ENCODE peak calls at places on chromosomes 1 and 21, in ten cellular contexts. Z is endothelial cell of umbilical vein, C is mammary epithelial cell, I is PC-3, H is GM23248, O is K562, R is HCT116, B is IMR-90, T is fibroblast of lung, Y is colonic mucosa. U is an unnamed sample. For H3K4me1, the result is how much of the 10 kb centered on the place peaks cover.

GRCh38 chr1:75632350-75632949 is 21.5 kb upstream of the SLC44A5 start:
- DNase-seq in Y (no peak), C (peak), T (peak), O (peak), B (peak), Z (peak), H (peak), I (peak), R (peak), U (peak)

GRCh38 chr1:229563241-229563640 is 4.7 kb upstream of the ABCB10 start:
- DNase-seq in Y (no peak), I (no peak), B (no peak), H (no peak), O (no peak), R (no peak), Z (no peak), T (no peak), C (no peak), U (no peak)

GRCh38 chr21:7952648-7953047 is 2568.7 kb upstream of the TPTE start:
- DNase-seq in I (no peak), C (no peak), T (no peak), R (no peak), O (no peak), B (no peak), Z (no peak), Y (no peak), H (no peak), U (no peak)

GRCh38 chr1:174912243-174912642 is 87.5 kb upstream of the CACYBP start:
- DNase-seq in I (no peak), R (no peak), O (no peak), T (no peak), H (no peak), B (no peak), Z (peak), C (no peak), Y (no peak), U (no peak)

GRCh38 chr1:12595839-12596821 is 21.9 kb downstream of the DHRS3 start:
- DNase-seq in O (no peak), T (peak), H (peak), R (no peak), C (peak), B (peak), Y (peak), Z (peak), I (peak), U (peak)

GRCh38 chr1:233547726-233548125 is 66.2 kb upstream of the KCNK1 start:
- DNase-seq in T (no peak), I (no peak), H (no peak), C (no peak), Z (no peak), O (no peak), B (no peak), R (no peak), Y (no peak), U (no peak)

GRCh38 chr1:213326666-213327317 is 275.8 kb downstream of the RPS6KC1 start:
- DNase-seq in Y (no peak), C (peak), I (no peak), R (no peak), H (peak), B (peak), T (peak), O (no peak), Z (no peak), U (peak)

GRCh38 chr1:30358510-30358909 is 364.9 kb downstream of the MATN1 start:
- DNase-seq in C (no peak), I (no peak), R (no peak), T (no peak), Z (no peak), O (no peak), B (no peak), H (no peak), Y (no peak), U (no peak)

GRCh38 chr1:46315669-46316403 is 12.3 kb downstream of the UQCRH start:
- DNase-seq in C (peak), Y (no peak), H (peak), B (peak), T (peak), I (peak), O (no peak), Z (no peak), R (no peak), U (peak)

GRCh38 chr1:109369167-109369746 is 28.5 kb downstream of the SORT1 start:
- DNase-seq in B (peak), I (no peak), Y (no peak), H (peak), O (no peak), R (no peak), C (no peak), Z (no peak), T (no peak), U (peak)

GRCh38 chr1:228445867-228446584 is 29.4 kb upstream of the TRIM17 start:
- DNase-seq in R (no peak), Z (peak), T (peak), Y (no peak), H (peak), I (no peak), O (no peak), C (no peak), B (peak), U (peak)

GRCh38 chr1:66505671-66506392 is 28.1 kb upstream of the SGIP1 start:
- DNase-seq in R (no peak), I (no peak), C (no peak), T (peak), Z (peak), H (peak), Y (no peak), O (no peak), B (peak), U (peak)

GRCh38 chr1:51316764-51317120 is 13.6 kb downstream of the TTC39A start:
- DNase-seq in T (no peak), C (no peak), I (no peak), H (no peak), B (no peak), Y (no peak), R (no peak), Z (no peak), O (no peak), U (no peak)

GRCh38 chr1:18953656-18954259 is 2.7 kb downstream of the IFFO2 start:
- DNase-seq in H (no peak), C (peak), O (no peak), Z (no peak), T (no peak), Y (no peak), R (no peak), B (no peak), I (no peak), U (no peak)

GRCh38 chr1:99644302-99645004 is 1.5 kb upstream of the PALMD start:
- DNase-seq in I (no peak), B (no peak), T (no peak), O (no peak), H (peak), Z (peak), R (no peak), C (peak), Y (no peak), U (no peak)

GRCh38 chr21:44761011-44761729 is 40.5 kb downstream of the UBE2G2 start:
- DNase-seq in T (no peak), I (peak), R (no peak), H (no peak), Z (no peak), B (no peak), Y (peak), C (no peak), O (peak), U (no peak)

GRCh38 chr1:76764638-76765572 is 102.4 kb upstream of the ST6GALNAC5 start:
- DNase-seq in T (peak), I (no peak), B (no peak), H (peak), Z (peak), R (no peak), Y (no peak), O (no peak), C (no peak), U (no peak)

GRCh38 chr1:152983743-152984142 is at the start of gene SPRR1A:
- DNase-seq in H (no peak), C (peak), R (no peak), Z (no peak), O (no peak), Y (no peak), T (no peak), B (no peak), I (peak), U (no peak)

GRCh38 chr1:162373072-162373427 is 3.6 kb downstream of the SPATA46 start:
- DNase-seq in O (no peak), C (no peak), T (no peak), R (no peak), I (no peak), B (no peak), Z (no peak), Y (no peak), H (no peak), U (no peak)

GRCh38 chr1:17795836-17796645 is 40.9 kb downstream of the ACTL8 start:
- DNase-seq in R (no peak), T (no peak), I (no peak), C (no peak), Y (no peak), H (no peak), O (no peak), B (no peak), Z (no peak), U (no peak)

GRCh38 chr1:204321665-204322064 is 38.1 kb downstream of the PLEKHA6 start:
- DNase-seq in O (no peak), Z (no peak), T (peak), C (peak), I (peak), B (peak), H (peak), R (no peak), Y (no peak), U (peak)

GRCh38 chr1:94949681-94950661 is 23.1 kb upstream of the CNN3 start:
- DNase-seq in T (no peak), I (peak), H (peak), Y (peak), C (no peak), Z (peak), O (no peak), R (no peak), B (peak), U (no peak)

GRCh38 chr1:8284167-8284566 is 33.7 kb upstream of the SLC45A1 start:
- DNase-seq in T (peak), Y (no peak), H (peak), Z (no peak), R (no peak), I (peak), B (peak), C (peak), O (no peak), U (peak)

GRCh38 chr1:24909388-24909898 is 20.6 kb downstream of the RUNX3 start:
- DNase-seq in O (peak), Y (peak), B (peak), H (peak), Z (peak), R (no peak), I (peak), C (no peak), T (peak), U (peak)

GRCh38 chr1:114079596-114080190 is 74.0 kb downstream of the SYT6 start:
- DNase-seq in I (peak), Z (no peak), Y (no peak), H (no peak), O (no peak), R (no peak), C (no peak), B (no peak), T (no peak), U (no peak)

GRCh38 chr21:15514073-15514946 is 215.5 kb upstream of the USP25 start:
- DNase-seq in O (no peak), C (no peak), R (no peak), Z (no peak), B (no peak), I (no peak), H (no peak), Y (peak), T (no peak), U (no peak)

GRCh38 chr1:43354936-43355335 is 3.8 kb upstream of the CDC20 start:
- DNase-seq in T (no peak), O (no peak), I (peak), R (no peak), Z (no peak), Y (no peak), C (no peak), H (peak), B (peak), U (no peak)

GRCh38 chr1:161198877-161199431 is at the start of gene ADAMTS4:
- DNase-seq in Z (peak), R (no peak), T (peak), Y (peak), I (no peak), O (peak), C (no peak), H (peak), B (peak), U (peak)

GRCh38 chr1:155006601-155007101 is 4.0 kb downstream of the ZBTB7B start:
- DNase-seq in Y (no peak), H (peak), Z (no peak), T (peak), I (no peak), C (no peak), R (no peak), O (no peak), B (no peak), U (peak)

GRCh38 chr1:181251001-181251712 is 162.7 kb downstream of the IER5 start:
- DNase-seq in R (peak), I (peak), C (peak), Y (no peak), O (no peak), H (peak), T (peak), B (peak), Z (peak), U (peak)

GRCh38 chr1:201617157-201617556 is 78.2 kb downstream of the NAV1 start:
- DNase-seq in R (no peak), H (no peak), C (no peak), Z (no peak), B (no peak), I (no peak), O (no peak), Y (no peak), T (no peak), U (no peak)

GRCh38 chr1:37262439-37263170 is 211.8 kb upstream of the ZC3H12A start:
- DNase-seq in Z (no peak), O (no peak), T (no peak), Y (no peak), I (no peak), H (no peak), C (no peak), R (no peak), B (no peak), U (no peak)
- H3K4me1 ChIP-seq in Z (under half), O (under half), T (under half), Y (under half), I (under half), H (under half), C (under half), R (under half), B (under half), U (under half)

GRCh38 chr1:23634518-23634839 is 57.1 kb upstream of the RPL11 start:
- DNase-seq in Z (no peak), O (no peak), C (no peak), R (no peak), Y (no peak), I (no peak), T (no peak), B (no peak), H (no peak), U (no peak)
- H3K9ac ChIP-seq in Z (no peak), O (no peak), C (no peak), R (no peak), Y (peak), I (no peak), T (no peak), B (peak), H (peak), U (peak)

DNA sequence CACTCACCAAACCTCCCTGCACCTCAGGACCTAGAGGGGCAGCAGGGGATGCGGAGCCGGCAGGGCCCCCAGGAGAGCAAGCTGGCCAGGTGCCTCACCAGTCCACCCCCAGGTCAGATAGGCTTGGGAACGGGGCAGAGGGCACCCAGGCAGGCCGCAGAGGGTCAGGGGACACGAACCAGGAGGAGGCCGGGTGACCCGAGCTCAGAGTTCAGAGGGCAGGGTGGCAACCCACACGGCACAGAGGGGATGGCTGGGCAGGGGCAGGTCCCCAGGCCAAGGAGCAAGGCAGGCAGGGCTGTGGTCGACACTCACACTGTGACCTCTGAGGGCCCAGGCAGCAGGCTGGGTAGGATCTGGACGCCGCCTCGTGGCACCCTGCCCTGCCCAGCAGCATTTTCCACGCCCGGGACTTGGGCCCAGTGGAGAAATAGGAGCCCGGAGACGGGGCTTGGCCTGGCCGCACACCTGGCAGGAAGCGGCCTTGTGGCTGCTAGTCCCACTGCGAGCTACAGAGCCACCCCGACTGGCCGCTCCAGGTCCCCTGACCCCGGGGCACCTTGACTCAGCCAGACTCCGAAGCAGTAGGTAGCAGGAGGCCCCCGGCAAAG is 5.3 kb downstream of the DVL1 start:
- DNase-seq in O (no peak), Z (no peak), I (peak), B (no peak), H (no peak), T (no peak), C (no peak), Y (no peak), R (no peak), U (no peak)
- H3K4me3 ChIP-seq in O (no peak), Z (no peak), I (peak), B (no peak), H (no peak), T (no peak), C (peak), Y (no peak), R (peak), U (no peak)

DNA sequence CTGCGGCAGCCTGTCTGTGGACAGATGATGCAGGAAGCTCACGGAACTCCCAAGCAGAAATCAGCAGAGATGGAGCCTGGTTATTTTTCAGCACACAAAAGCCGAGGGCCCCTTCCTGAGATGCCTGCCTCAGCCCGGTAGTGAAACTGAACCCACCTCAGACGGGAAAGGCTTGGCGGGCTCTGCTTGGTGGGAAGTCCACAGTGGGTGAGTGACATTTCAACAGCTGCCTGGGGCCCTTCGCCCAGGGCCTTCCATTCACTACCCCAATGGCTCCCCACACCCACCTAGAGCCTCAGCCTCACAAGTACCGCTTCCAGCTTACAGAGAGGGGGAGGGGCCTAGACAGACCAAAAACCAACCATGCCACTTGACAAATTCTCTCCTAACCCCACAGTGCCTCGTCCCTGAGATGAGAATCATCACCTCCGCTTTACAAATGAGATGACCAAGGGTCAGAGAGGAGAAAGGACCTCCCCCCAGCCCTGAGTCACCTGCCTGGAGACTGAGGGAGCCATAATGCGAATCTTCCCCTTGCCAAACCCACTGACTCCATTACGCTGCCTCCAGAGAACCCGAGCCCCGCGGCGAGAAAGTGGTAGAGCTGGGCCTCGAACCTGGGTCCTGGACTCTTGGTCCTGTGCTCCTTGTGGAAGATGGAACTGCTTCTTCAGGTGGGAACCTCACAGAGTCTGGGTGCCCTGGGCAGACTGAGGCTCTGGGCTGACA is 3.4 kb upstream of the ECE1 start:
- DNase-seq in C (no peak), Z (no peak), O (no peak), T (no peak), B (no peak), H (no peak), I (no peak), Y (no peak), R (no peak), U (no peak)
- H3K4me1 ChIP-seq in C (under half), Z (under half), O (under half), T (under half), B (under half), H (under half), I (under half), Y (under half), R (under half), U (under half)

GRCh38 chr1:167247754-167248153 is 27.1 kb downstream of the POU2F1 start:
- DNase-seq in O (no peak), H (no peak), I (no peak), Z (no peak), R (no peak), Y (no peak), C (no peak), T (no peak), B (no peak), U (no peak)
- H3K9ac ChIP-seq in O (no peak), H (no peak), I (no peak), Z (no peak), R (no peak), Y (no peak), C (no peak), T (no peak), B (no peak), U (no peak)